ENCODE peak calls at places on chromosomes 5 and 9, in eight cellular contexts. One of them, this sample, is unnamed.

GRCh38 chr9:16214677-16215076 is 655.8 kb downstream of the BNC2 start:
- DNase-seq in activated CD4-positive, CD25-positive, alpha-beta regulatory T cell: no peak
- DNase-seq in CD4-positive, CD25-positive, alpha-beta regulatory T cell: no peak
- DNase-seq in activated CD4-positive, alpha-beta T cell treated with anti-CD3 and anti-CD28 coated beads, Interleukin-2, amount 10 ng/mL, durations not matched to agents 24 days and 14 days: no peak
- DNase-seq in activated CD8-positive, alpha-beta memory T cell treated with anti-CD3 and anti-CD28 coated beads, Interleukin-2, amount 50 U/mL, for 48 hours: no peak
- DNase-seq in ureter: no peak
- DNase-seq in pulmonary artery endothelial cell: no peak
- DNase-seq in Right ventricle myocardium superior: no peak
- DNase-seq in this sample: no peak

GRCh38 chr5:115751176-115751575 is 65.3 kb downstream of the CDO1 start:
- DNase-seq in activated CD4-positive, CD25-positive, alpha-beta regulatory T cell: no peak
- DNase-seq in CD4-positive, CD25-positive, alpha-beta regulatory T cell: no peak
- DNase-seq in activated CD4-positive, alpha-beta T cell treated with anti-CD3 and anti-CD28 coated beads, Interleukin-2, amount 10 ng/mL, durations not matched to agents 24 days and 14 days: no peak
- DNase-seq in activated CD8-positive, alpha-beta memory T cell treated with anti-CD3 and anti-CD28 coated beads, Interleukin-2, amount 50 U/mL, for 48 hours: no peak
- DNase-seq in ureter: no peak
- DNase-seq in pulmonary artery endothelial cell: no peak
- DNase-seq in Right ventricle myocardium superior: no peak
- DNase-seq in this sample: no peak

GRCh38 chr5:84885479-84886258 is 501.0 kb upstream of the EDIL3 start:
- DNase-seq in activated CD4-positive, CD25-positive, alpha-beta regulatory T cell: no peak
- DNase-seq in CD4-positive, CD25-positive, alpha-beta regulatory T cell: no peak
- DNase-seq in activated CD4-positive, alpha-beta T cell treated with anti-CD3 and anti-CD28 coated beads, Interleukin-2, amount 10 ng/mL, durations not matched to agents 24 days and 14 days: no peak
- DNase-seq in activated CD8-positive, alpha-beta memory T cell treated with anti-CD3 and anti-CD28 coated beads, Interleukin-2, amount 50 U/mL, for 48 hours: no peak
- DNase-seq in ureter: no peak
- DNase-seq in pulmonary artery endothelial cell: no peak
- DNase-seq in Right ventricle myocardium superior: peak
- DNase-seq in this sample: no peak

GRCh38 chr9:111943746-111944145 is 47.1 kb downstream of the UGCG start:
- DNase-seq in activated CD4-positive, CD25-positive, alpha-beta regulatory T cell: no peak
- DNase-seq in CD4-positive, CD25-positive, alpha-beta regulatory T cell: no peak
- DNase-seq in activated CD4-positive, alpha-beta T cell treated with anti-CD3 and anti-CD28 coated beads, Interleukin-2, amount 10 ng/mL, durations not matched to agents 24 days and 14 days: no peak
- DNase-seq in activated CD8-positive, alpha-beta memory T cell treated with anti-CD3 and anti-CD28 coated beads, Interleukin-2, amount 50 U/mL, for 48 hours: no peak
- DNase-seq in ureter: no peak
- DNase-seq in pulmonary artery endothelial cell: no peak
- DNase-seq in Right ventricle myocardium superior: no peak
- DNase-seq in this sample: no peak

GRCh38 chr9:114894801-114895433 is 35.5 kb downstream of the TNFSF8 start:
- DNase-seq in activated CD4-positive, CD25-positive, alpha-beta regulatory T cell: no peak
- DNase-seq in CD4-positive, CD25-positive, alpha-beta regulatory T cell: peak
- DNase-seq in activated CD4-positive, alpha-beta T cell treated with anti-CD3 and anti-CD28 coated beads, Interleukin-2, amount 10 ng/mL, durations not matched to agents 24 days and 14 days: peak
- DNase-seq in activated CD8-positive, alpha-beta memory T cell treated with anti-CD3 and anti-CD28 coated beads, Interleukin-2, amount 50 U/mL, for 48 hours: no peak
- DNase-seq in ureter: no peak
- DNase-seq in pulmonary artery endothelial cell: peak
- DNase-seq in Right ventricle myocardium superior: peak
- DNase-seq in this sample: no peak

GRCh38 chr9:114202849-114203248 is 47.5 kb downstream of the COL27A1 start:
- DNase-seq in activated CD4-positive, CD25-positive, alpha-beta regulatory T cell: no peak
- DNase-seq in CD4-positive, CD25-positive, alpha-beta regulatory T cell: no peak
- DNase-seq in activated CD4-positive, alpha-beta T cell treated with anti-CD3 and anti-CD28 coated beads, Interleukin-2, amount 10 ng/mL, durations not matched to agents 24 days and 14 days: no peak
- DNase-seq in activated CD8-positive, alpha-beta memory T cell treated with anti-CD3 and anti-CD28 coated beads, Interleukin-2, amount 50 U/mL, for 48 hours: no peak
- DNase-seq in ureter: no peak
- DNase-seq in pulmonary artery endothelial cell: no peak
- DNase-seq in Right ventricle myocardium superior: no peak
- DNase-seq in this sample: no peak

GRCh38 chr9:70205366-70206020 is 53.3 kb upstream of the SMC5 start:
- DNase-seq in activated CD4-positive, CD25-positive, alpha-beta regulatory T cell: no peak
- DNase-seq in CD4-positive, CD25-positive, alpha-beta regulatory T cell: no peak
- DNase-seq in activated CD4-positive, alpha-beta T cell treated with anti-CD3 and anti-CD28 coated beads, Interleukin-2, amount 10 ng/mL, durations not matched to agents 24 days and 14 days: no peak
- DNase-seq in activated CD8-positive, alpha-beta memory T cell treated with anti-CD3 and anti-CD28 coated beads, Interleukin-2, amount 50 U/mL, for 48 hours: no peak
- DNase-seq in ureter: peak
- DNase-seq in pulmonary artery endothelial cell: no peak
- DNase-seq in Right ventricle myocardium superior: no peak
- DNase-seq in this sample: no peak

GRCh38 chr9:37292896-37293295 is 129.6 kb upstream of the GRHPR start:
- DNase-seq in activated CD4-positive, CD25-positive, alpha-beta regulatory T cell: no peak
- DNase-seq in CD4-positive, CD25-positive, alpha-beta regulatory T cell: no peak
- DNase-seq in activated CD4-positive, alpha-beta T cell treated with anti-CD3 and anti-CD28 coated beads, Interleukin-2, amount 10 ng/mL, durations not matched to agents 24 days and 14 days: no peak
- DNase-seq in activated CD8-positive, alpha-beta memory T cell treated with anti-CD3 and anti-CD28 coated beads, Interleukin-2, amount 50 U/mL, for 48 hours: no peak
- DNase-seq in ureter: no peak
- DNase-seq in pulmonary artery endothelial cell: no peak
- DNase-seq in Right ventricle myocardium superior: no peak
- DNase-seq in this sample: no peak

GRCh38 chr5:16446993-16447392 is 18.6 kb downstream of the ZNF622 start:
- DNase-seq in activated CD4-positive, CD25-positive, alpha-beta regulatory T cell: no peak
- DNase-seq in CD4-positive, CD25-positive, alpha-beta regulatory T cell: no peak
- DNase-seq in activated CD4-positive, alpha-beta T cell treated with anti-CD3 and anti-CD28 coated beads, Interleukin-2, amount 10 ng/mL, durations not matched to agents 24 days and 14 days: no peak
- DNase-seq in activated CD8-positive, alpha-beta memory T cell treated with anti-CD3 and anti-CD28 coated beads, Interleukin-2, amount 50 U/mL, for 48 hours: no peak
- DNase-seq in ureter: no peak
- DNase-seq in pulmonary artery endothelial cell: no peak
- DNase-seq in Right ventricle myocardium superior: no peak
- DNase-seq in this sample: no peak

GRCh38 chr5:173626501-173626812 is 10.0 kb upstream of the BOD1 start:
- DNase-seq in activated CD4-positive, CD25-positive, alpha-beta regulatory T cell: no peak
- DNase-seq in CD4-positive, CD25-positive, alpha-beta regulatory T cell: no peak
- DNase-seq in activated CD4-positive, alpha-beta T cell treated with anti-CD3 and anti-CD28 coated beads, Interleukin-2, amount 10 ng/mL, durations not matched to agents 24 days and 14 days: no peak
- DNase-seq in activated CD8-positive, alpha-beta memory T cell treated with anti-CD3 and anti-CD28 coated beads, Interleukin-2, amount 50 U/mL, for 48 hours: no peak
- DNase-seq in ureter: no peak
- DNase-seq in pulmonary artery endothelial cell: no peak
- DNase-seq in Right ventricle myocardium superior: no peak
- DNase-seq in this sample: no peak

GRCh38 chr5:95808686-95809413 is 13.7 kb downstream of the GLRX start:
- DNase-seq in activated CD4-positive, CD25-positive, alpha-beta regulatory T cell: peak
- DNase-seq in CD4-positive, CD25-positive, alpha-beta regulatory T cell: peak
- DNase-seq in activated CD4-positive, alpha-beta T cell treated with anti-CD3 and anti-CD28 coated beads, Interleukin-2, amount 10 ng/mL, durations not matched to agents 24 days and 14 days: peak
- DNase-seq in activated CD8-positive, alpha-beta memory T cell treated with anti-CD3 and anti-CD28 coated beads, Interleukin-2, amount 50 U/mL, for 48 hours: peak
- DNase-seq in ureter: peak
- DNase-seq in pulmonary artery endothelial cell: no peak
- DNase-seq in Right ventricle myocardium superior: peak
- DNase-seq in this sample: peak

GRCh38 chr5:187617-188451 is 3.5 kb upstream of the LRRC14B start:
- DNase-seq in activated CD4-positive, CD25-positive, alpha-beta regulatory T cell: no peak
- DNase-seq in CD4-positive, CD25-positive, alpha-beta regulatory T cell: no peak
- DNase-seq in activated CD4-positive, alpha-beta T cell treated with anti-CD3 and anti-CD28 coated beads, Interleukin-2, amount 10 ng/mL, durations not matched to agents 24 days and 14 days: no peak
- DNase-seq in activated CD8-positive, alpha-beta memory T cell treated with anti-CD3 and anti-CD28 coated beads, Interleukin-2, amount 50 U/mL, for 48 hours: no peak
- DNase-seq in ureter: no peak
- DNase-seq in pulmonary artery endothelial cell: no peak
- DNase-seq in Right ventricle myocardium superior: peak
- DNase-seq in this sample: no peak

GRCh38 chr9:12717907-12718306 is 24.7 kb downstream of the TYRP1 start:
- DNase-seq in activated CD4-positive, CD25-positive, alpha-beta regulatory T cell: no peak
- DNase-seq in CD4-positive, CD25-positive, alpha-beta regulatory T cell: no peak
- DNase-seq in activated CD4-positive, alpha-beta T cell treated with anti-CD3 and anti-CD28 coated beads, Interleukin-2, amount 10 ng/mL, durations not matched to agents 24 days and 14 days: no peak
- DNase-seq in activated CD8-positive, alpha-beta memory T cell treated with anti-CD3 and anti-CD28 coated beads, Interleukin-2, amount 50 U/mL, for 48 hours: no peak
- DNase-seq in ureter: no peak
- DNase-seq in pulmonary artery endothelial cell: no peak
- DNase-seq in Right ventricle myocardium superior: no peak
- DNase-seq in this sample: no peak

This sample was measured in lung.